ENCODE peak calls at places on chromosomes 12 and 14, in four cellular contexts. D is GM12878, S is upper lobe of left lung, W is esophagus muscularis mucosa. Q is an unnamed sample.

GRCh38 chr12:100573499-100574261 is at the start of gene GAS2L3:
- DNase-seq in D (no peak), S (peak; percentile 98), W (peak; percentile 95), Q (peak; percentile 89)

GRCh38 chr14:61252354-61253063 is 28.6 kb downstream of the TMEM30B start:
- DNase-seq in D (peak; percentile 27), S (no peak), W (peak; percentile 95), Q (peak; percentile 91)

GRCh38 chr14:38662781-38663180 is 406.9 kb upstream of the CLEC14A start:
- DNase-seq in D (no peak), S (no peak), W (no peak), Q (no peak)

GRCh38 chr12:74910831-74911230 is 298.8 kb downstream of the KCNC2 start:
- DNase-seq in D (no peak), S (no peak), W (no peak), Q (no peak)

GRCh38 chr12:66199141-66199540 is 10.1 kb downstream of the IRAK3 start:
- DNase-seq in D (no peak), S (no peak), W (no peak), Q (no peak)

GRCh38 chr12:4114986-4115385 is 158.6 kb upstream of the CCND2 start:
- DNase-seq in D (no peak), S (no peak), W (peak; percentile 64), Q (no peak)

GRCh38 chr14:101352567-101352966 is 208.7 kb upstream of the DIO3 start:
- DNase-seq in D (no peak), S (no peak), W (no peak), Q (no peak)

GRCh38 chr14:100547633-100548294 is 39.5 kb downstream of the BEGAIN start:
- DNase-seq in D (no peak), S (peak; percentile 68), W (no peak), Q (peak; percentile 59)

GRCh38 chr12:95766356-95767019 is 24.1 kb downstream of the NTN4 start:
- DNase-seq in D (no peak), S (no peak), W (no peak), Q (no peak)

GRCh38 chr14:103317251-103317650 is 16.8 kb upstream of the EIF5 start:
- DNase-seq in D (no peak), S (no peak), W (no peak), Q (no peak)

GRCh38 chr12:109640961-109641360 is 67.4 kb downstream of the MVK start:
- DNase-seq in D (no peak), S (no peak), W (no peak), Q (no peak)

GRCh38 chr12:121949643-121950397 is 31.4 kb downstream of the CFAP251 start:
- DNase-seq in D (no peak), S (no peak), W (no peak), Q (no peak)

GRCh38 chr12:85179680-85180300 is 100.2 kb upstream of the ALX1 start:
- DNase-seq in D (no peak), S (no peak), W (no peak), Q (no peak)

GRCh38 chr12:38120438-38120837 is 196.1 kb upstream of the ALG10B start:
- DNase-seq in D (no peak), S (no peak), W (no peak), Q (no peak)

GRCh38 chr12:127083028-127083949 is 1183.7 kb upstream of the TMEM132C start:
- DNase-seq in D (peak; percentile 68), S (no peak), W (no peak), Q (peak; percentile 6)

GRCh38 chr12:24111591-24111990 is 162.1 kb upstream of the SOX5 start:
- DNase-seq in D (no peak), S (no peak), W (no peak), Q (no peak)

GRCh38 chr12:116102019-116102418 is 175.5 kb downstream of the MED13L start:
- DNase-seq in D (no peak), S (no peak), W (no peak), Q (no peak)

GRCh38 chr14:58912799-58913432 is 275.2 kb downstream of the DACT1 start:
- DNase-seq in D (no peak), S (no peak), W (no peak), Q (no peak)

GRCh38 chr14:93974833-93975232 is 1.5 kb downstream of the ASB2 start:
- DNase-seq in D (no peak), S (no peak), W (no peak), Q (no peak)

GRCh38 chr12:71721781-71722511 is 32.7 kb upstream of the RAB21 start:
- DNase-seq in D (no peak), S (no peak), W (peak; percentile 88), Q (no peak)

GRCh38 chr14:33707751-33708150 is 243.1 kb downstream of the EGLN3 start:
- DNase-seq in D (no peak), S (peak; percentile 15), W (no peak), Q (no peak)

GRCh38 chr12:108571604-108572165 is 9.3 kb downstream of the ISCU start:
- DNase-seq in D (no peak), S (no peak), W (peak; percentile 39), Q (no peak)

DNA sequence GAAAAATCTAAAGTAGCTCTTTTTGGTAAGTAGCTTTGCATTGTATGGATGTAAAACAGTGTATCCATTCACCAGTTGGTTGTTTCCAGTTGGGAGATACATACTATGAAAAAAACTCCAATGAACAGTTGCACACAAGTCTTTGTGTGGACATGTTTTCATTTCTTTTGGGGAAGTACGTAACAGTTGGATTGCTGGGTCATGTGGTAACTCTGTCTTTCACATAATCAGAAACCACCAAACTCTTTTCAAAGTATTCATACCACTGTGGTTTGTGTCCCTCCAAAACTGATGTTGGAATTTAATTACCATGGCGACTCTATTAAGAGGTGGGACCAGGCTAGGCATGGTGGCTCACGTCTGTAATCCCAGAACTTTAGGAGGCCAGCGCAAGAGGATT is 58.9 kb upstream of the RESF1 start:
- DNase-seq in D (no peak), S (no peak), W (no peak), Q (no peak)
- TF ChIP-seq EP300 in D (no peak), S (no peak), W (no peak), Q (no peak)

DNA sequence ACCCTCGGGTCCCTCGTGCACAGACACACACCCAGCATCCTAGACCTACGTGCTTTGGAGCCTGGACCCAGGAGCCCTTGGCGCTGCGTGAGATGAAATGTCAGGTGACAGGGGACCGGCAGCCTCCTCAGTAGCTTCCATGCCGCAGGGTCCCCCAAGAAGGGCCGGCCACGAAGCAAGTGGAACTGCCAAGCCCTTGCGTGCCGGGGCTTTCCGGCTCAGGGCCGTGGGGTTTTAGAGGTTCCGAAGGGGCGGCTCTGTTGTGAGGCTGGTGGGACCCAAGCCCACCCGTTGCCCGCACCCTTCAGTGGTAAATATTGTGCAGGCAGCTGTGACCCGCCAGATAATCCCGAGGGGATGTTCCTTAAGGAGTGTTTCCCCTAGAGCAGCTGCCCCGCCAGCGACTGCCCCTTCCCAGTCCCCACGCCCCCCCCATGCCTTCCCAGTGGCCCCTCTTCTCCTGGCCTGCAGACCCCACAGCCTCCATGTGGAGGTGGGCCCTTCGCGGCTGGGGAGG is 133.7 kb downstream of the ADGRD1 start:
- DNase-seq in D (no peak), S (peak; percentile 62), W (no peak), Q (peak; percentile 10)
- TF ChIP-seq EP300 in D (no peak), S (no peak), W (no peak), Q (no peak)

DNA sequence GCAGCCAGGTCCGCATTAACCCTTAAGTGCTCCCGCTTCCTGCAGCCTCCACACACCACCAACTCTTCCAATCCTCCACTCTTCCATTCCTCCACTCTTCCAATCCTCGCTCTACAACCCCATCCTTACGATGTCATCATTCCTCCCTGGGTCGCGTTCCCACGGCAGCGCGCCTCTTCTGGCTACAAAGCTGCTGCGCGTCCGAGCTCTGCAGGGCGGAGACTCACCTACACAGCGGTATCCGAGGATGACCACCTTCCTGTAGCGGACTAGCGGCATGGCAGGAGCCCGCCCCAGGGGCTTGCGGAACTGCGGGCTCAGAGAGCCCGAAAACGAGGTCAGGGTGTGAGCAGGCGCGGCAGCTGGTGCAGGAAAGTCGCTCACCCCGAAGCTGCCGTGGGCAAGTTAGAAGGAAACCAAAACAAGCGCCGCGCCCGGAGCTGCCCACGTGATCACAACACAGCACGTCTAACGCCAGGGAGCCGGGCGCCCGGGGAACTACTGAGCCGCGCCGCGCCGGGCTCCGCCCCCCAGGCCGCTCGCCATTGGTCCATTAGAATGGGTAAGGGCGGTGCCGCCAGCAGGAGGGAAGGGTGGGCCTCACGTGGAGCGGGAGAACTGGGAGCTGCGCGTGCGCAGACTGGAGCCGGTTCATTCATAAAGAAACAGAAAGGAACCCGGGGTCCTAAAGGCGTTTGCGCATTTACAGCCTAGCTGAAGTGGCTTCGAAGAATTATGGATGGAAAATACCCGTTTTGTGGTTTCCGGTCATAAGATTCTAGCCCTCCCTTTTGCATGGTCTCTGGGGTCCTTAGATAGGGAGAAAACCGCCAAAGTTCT is at the start of gene RHEBL1:
- DNase-seq in D (peak; percentile 94), S (peak; percentile 100), W (peak; percentile 100), Q (peak; percentile 96)
- TF ChIP-seq EP300 in D (peak; percentile 30), S (no peak), W (no peak), Q (peak; percentile 79)

GRCh38 chr12:22350817-22351371 is 16.4 kb upstream of the ST8SIA1 start:
- DNase-seq in D (no peak), S (no peak), W (no peak), Q (no peak)
- TF ChIP-seq EP300 in D (no peak), S (no peak), W (no peak), Q (no peak)